ENCODE peak calls at places on chromosomes 12 and 14, in seven cellular contexts. M, I, X, W, A, V and Q are unnamed samples.

GRCh38 chr12:70754330-70754741 is 117.1 kb upstream of the PTPRB start:
- DNase-seq in I (peak; percentile 10), W (no peak), X (no peak), M (no peak), A (no peak), V (no peak), Q (no peak)

GRCh38 chr12:108826115-108826806 is 31.1 kb downstream of the SSH1 start:
- DNase-seq in V (peak; percentile 89), X (no peak), W (no peak), M (peak; percentile 72), A (peak; percentile 88), I (no peak), Q (no peak)

GRCh38 chr12:65699251-65699650 is 125.0 kb upstream of the HMGA2 start:
- DNase-seq in W (no peak), M (no peak), I (peak; percentile 61), V (no peak), A (peak; percentile 5), X (no peak), Q (no peak)

GRCh38 chr14:85313801-85314207 is 216.1 kb upstream of the FLRT2 start:
- DNase-seq in M (no peak), V (no peak), W (no peak), X (no peak), I (no peak), A (no peak), Q (no peak)

GRCh38 chr12:20101046-20101445 is 267.3 kb upstream of the PDE3A start:
- DNase-seq in I (no peak), V (no peak), A (no peak), M (no peak), W (no peak), X (no peak), Q (no peak)

GRCh38 chr12:107843351-107844311 is 69.1 kb downstream of the ASCL4 start:
- DNase-seq in A (no peak), W (peak; percentile 35), M (no peak), V (no peak), I (peak; percentile 9), X (no peak), Q (no peak)

GRCh38 chr14:31858868-31859267 is 218.2 kb upstream of the ARHGAP5 start:
- DNase-seq in A (no peak), V (no peak), I (no peak), W (no peak), M (no peak), X (no peak), Q (no peak)

GRCh38 chr12:43957732-43958131 is 121.9 kb downstream of the TMEM117 start:
- DNase-seq in I (peak; percentile 70), V (peak; percentile 26), X (peak; percentile 23), M (peak; percentile 33), W (no peak), A (peak; percentile 54), Q (no peak)

GRCh38 chr14:45743884-45744283 is 490.9 kb upstream of the MIS18BP1 start:
- DNase-seq in V (no peak), X (no peak), A (no peak), W (no peak), M (no peak), I (peak; percentile 12), Q (no peak)